ENCODE peak calls at places on chromosome 3, in ten cellular contexts. One of them, this sample, is unnamed.

GRCh38 chr3:136955813-136956212 is 2.0 kb upstream of the IL20RB start:
- DNase-seq in astrocyte of the cerebellum: peak
- DNase-seq in type B pancreatic cell: no peak
- DNase-seq in OCI-LY7: no peak
- DNase-seq in A549: peak
- DNase-seq in foreskin keratinocyte: no peak
- DNase-seq in astrocyte of the spinal cord: peak
- DNase-seq in cardiac fibroblast: peak
- DNase-seq in RWPE2: no peak
- DNase-seq in cardiac muscle cell: peak
- DNase-seq in this sample: no peak

GRCh38 chr3:72319202-72320095 is 528.8 kb downstream of the SHQ1 start:
- DNase-seq in astrocyte of the spinal cord: no peak
- DNase-seq in type B pancreatic cell: no peak
- DNase-seq in RWPE2: no peak
- DNase-seq in cardiac fibroblast: peak
- DNase-seq in OCI-LY7: no peak
- DNase-seq in astrocyte of the cerebellum: no peak
- DNase-seq in A549: no peak
- DNase-seq in cardiac muscle cell: no peak
- DNase-seq in foreskin keratinocyte: no peak
- DNase-seq in this sample: no peak

GRCh38 chr3:131561511-131561910 is 58.7 kb upstream of the MRPL3 start:
- DNase-seq in astrocyte of the spinal cord: peak
- DNase-seq in cardiac muscle cell: peak
- DNase-seq in OCI-LY7: no peak
- DNase-seq in foreskin keratinocyte: no peak
- DNase-seq in type B pancreatic cell: no peak
- DNase-seq in A549: no peak
- DNase-seq in astrocyte of the cerebellum: peak
- DNase-seq in RWPE2: no peak
- DNase-seq in cardiac fibroblast: peak
- DNase-seq in this sample: no peak

GRCh38 chr3:12170207-12170606 is 11.5 kb upstream of the TIMP4 start:
- DNase-seq in RWPE2: no peak
- DNase-seq in cardiac fibroblast: peak
- DNase-seq in cardiac muscle cell: peak
- DNase-seq in foreskin keratinocyte: no peak
- DNase-seq in type B pancreatic cell: no peak
- DNase-seq in astrocyte of the cerebellum: no peak
- DNase-seq in astrocyte of the spinal cord: peak
- DNase-seq in A549: no peak
- DNase-seq in OCI-LY7: no peak
- DNase-seq in this sample: no peak

GRCh38 chr3:16419640-16420039 is 93.9 kb downstream of the RFTN1 start:
- DNase-seq in type B pancreatic cell: no peak
- DNase-seq in cardiac muscle cell: peak
- DNase-seq in foreskin keratinocyte: no peak
- DNase-seq in A549: no peak
- DNase-seq in cardiac fibroblast: peak
- DNase-seq in RWPE2: no peak
- DNase-seq in astrocyte of the spinal cord: peak
- DNase-seq in OCI-LY7: no peak
- DNase-seq in astrocyte of the cerebellum: no peak
- DNase-seq in this sample: no peak

GRCh38 chr3:184687363-184688049 is 24.4 kb downstream of the MAGEF1 start:
- DNase-seq in cardiac fibroblast: no peak
- DNase-seq in cardiac muscle cell: no peak
- DNase-seq in type B pancreatic cell: no peak
- DNase-seq in RWPE2: no peak
- DNase-seq in astrocyte of the spinal cord: no peak
- DNase-seq in A549: no peak
- DNase-seq in foreskin keratinocyte: no peak
- DNase-seq in astrocyte of the cerebellum: no peak
- DNase-seq in OCI-LY7: no peak
- DNase-seq in this sample: no peak

GRCh38 chr3:63492464-63492863 is 160.0 kb upstream of the SNTN start:
- DNase-seq in cardiac muscle cell: no peak
- DNase-seq in A549: no peak
- DNase-seq in foreskin keratinocyte: no peak
- DNase-seq in cardiac fibroblast: no peak
- DNase-seq in RWPE2: no peak
- DNase-seq in astrocyte of the spinal cord: no peak
- DNase-seq in astrocyte of the cerebellum: no peak
- DNase-seq in type B pancreatic cell: no peak
- DNase-seq in OCI-LY7: no peak
- DNase-seq in this sample: no peak

GRCh38 chr3:196177967-196178366 is 33.2 kb downstream of the ZDHHC19 start:
- DNase-seq in type B pancreatic cell: no peak
- DNase-seq in OCI-LY7: no peak
- DNase-seq in cardiac fibroblast: no peak
- DNase-seq in cardiac muscle cell: no peak
- DNase-seq in astrocyte of the cerebellum: no peak
- DNase-seq in RWPE2: no peak
- DNase-seq in foreskin keratinocyte: no peak
- DNase-seq in astrocyte of the spinal cord: no peak
- DNase-seq in A549: no peak
- DNase-seq in this sample: no peak

GRCh38 chr3:29759443-29760033 is 478.7 kb downstream of the RBMS3 start:
- DNase-seq in RWPE2: no peak
- DNase-seq in astrocyte of the cerebellum: no peak
- DNase-seq in OCI-LY7: no peak
- DNase-seq in type B pancreatic cell: no peak
- DNase-seq in foreskin keratinocyte: no peak
- DNase-seq in astrocyte of the spinal cord: peak
- DNase-seq in cardiac muscle cell: peak
- DNase-seq in A549: no peak
- DNase-seq in cardiac fibroblast: peak
- DNase-seq in this sample: no peak

GRCh38 chr3:117145677-117146076 is 436.1 kb downstream of the TUSC7 start:
- DNase-seq in cardiac fibroblast: no peak
- DNase-seq in type B pancreatic cell: no peak
- DNase-seq in astrocyte of the spinal cord: no peak
- DNase-seq in OCI-LY7: no peak
- DNase-seq in RWPE2: no peak
- DNase-seq in A549: no peak
- DNase-seq in astrocyte of the cerebellum: no peak
- DNase-seq in cardiac muscle cell: no peak
- DNase-seq in foreskin keratinocyte: no peak
- DNase-seq in this sample: no peak

GRCh38 chr3:61646851-61647525 is 85.6 kb downstream of the PTPRG start:
- DNase-seq in cardiac muscle cell: peak
- DNase-seq in astrocyte of the spinal cord: no peak
- DNase-seq in OCI-LY7: no peak
- DNase-seq in type B pancreatic cell: no peak
- DNase-seq in cardiac fibroblast: peak
- DNase-seq in foreskin keratinocyte: no peak
- DNase-seq in RWPE2: no peak
- DNase-seq in astrocyte of the cerebellum: no peak
- DNase-seq in A549: no peak
- DNase-seq in this sample: no peak

GRCh38 chr3:75341324-75342067 is 322.6 kb upstream of the FRG2C start:
- DNase-seq in foreskin keratinocyte: no peak
- DNase-seq in cardiac fibroblast: no peak
- DNase-seq in astrocyte of the spinal cord: no peak
- DNase-seq in OCI-LY7: no peak
- DNase-seq in cardiac muscle cell: peak
- DNase-seq in RWPE2: no peak
- DNase-seq in A549: no peak
- DNase-seq in type B pancreatic cell: no peak
- DNase-seq in astrocyte of the cerebellum: no peak
- DNase-seq in this sample: no peak

GRCh38 chr3:133540896-133541674 is 32.4 kb upstream of the CDV3 start:
- DNase-seq in cardiac muscle cell: peak
- DNase-seq in astrocyte of the spinal cord: peak
- DNase-seq in cardiac fibroblast: peak
- DNase-seq in foreskin keratinocyte: peak
- DNase-seq in astrocyte of the cerebellum: no peak
- DNase-seq in RWPE2: no peak
- DNase-seq in A549: peak
- DNase-seq in type B pancreatic cell: no peak
- DNase-seq in OCI-LY7: no peak
- DNase-seq in this sample: no peak

DNA sequence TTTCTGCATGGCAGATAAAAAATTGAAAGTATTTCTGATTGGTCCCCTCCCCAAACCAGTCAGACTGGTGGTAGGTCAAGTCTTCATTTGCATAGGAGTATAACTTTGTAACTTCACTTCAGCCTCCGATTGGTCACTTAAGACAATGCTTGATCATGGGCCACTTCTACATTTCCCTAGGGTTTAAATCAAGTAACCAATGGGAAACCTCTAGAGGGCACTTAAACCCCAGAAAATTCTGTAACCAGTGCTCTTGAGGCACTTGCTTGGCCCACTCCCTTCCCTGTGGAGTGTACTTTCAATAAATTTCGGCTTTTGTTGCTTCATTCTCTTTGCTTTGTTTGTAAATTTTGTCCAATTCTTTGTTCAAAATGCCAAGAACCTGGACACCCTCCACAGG is 225.5 kb downstream of the ARPP21 start:
- DNase-seq in cardiac muscle cell: no peak
- DNase-seq in OCI-LY7: no peak
- DNase-seq in cardiac fibroblast: no peak
- DNase-seq in type B pancreatic cell: no peak
- DNase-seq in foreskin keratinocyte: no peak
- DNase-seq in astrocyte of the cerebellum: no peak
- DNase-seq in RWPE2: no peak
- DNase-seq in A549: no peak
- DNase-seq in astrocyte of the spinal cord: no peak
- DNase-seq in this sample: no peak
- TF ChIP-seq CTCF in cardiac muscle cell: no peak
- TF ChIP-seq CTCF in OCI-LY7: peak
- TF ChIP-seq CTCF in cardiac fibroblast: no peak
- TF ChIP-seq CTCF in type B pancreatic cell: no peak
- TF ChIP-seq CTCF in foreskin keratinocyte: no peak
- TF ChIP-seq CTCF in astrocyte of the cerebellum: no peak
- TF ChIP-seq CTCF in RWPE2: no peak
- TF ChIP-seq CTCF in A549: no peak
- TF ChIP-seq CTCF in astrocyte of the spinal cord: no peak
- TF ChIP-seq CTCF in this sample: no peak

GRCh38 chr3:86147119-86147518 is 843.8 kb downstream of the VGLL3 start:
- DNase-seq in foreskin keratinocyte: no peak
- DNase-seq in type B pancreatic cell: no peak
- DNase-seq in astrocyte of the spinal cord: no peak
- DNase-seq in A549: no peak
- DNase-seq in cardiac fibroblast: no peak
- DNase-seq in RWPE2: no peak
- DNase-seq in astrocyte of the cerebellum: no peak
- DNase-seq in cardiac muscle cell: no peak
- DNase-seq in OCI-LY7: no peak
- DNase-seq in this sample: no peak
- TF ChIP-seq CTCF in foreskin keratinocyte: no peak
- TF ChIP-seq CTCF in type B pancreatic cell: peak
- TF ChIP-seq CTCF in astrocyte of the spinal cord: no peak
- TF ChIP-seq CTCF in A549: no peak
- TF ChIP-seq CTCF in cardiac fibroblast: no peak
- TF ChIP-seq CTCF in RWPE2: peak
- TF ChIP-seq CTCF in astrocyte of the cerebellum: no peak
- TF ChIP-seq CTCF in cardiac muscle cell: no peak
- TF ChIP-seq CTCF in OCI-LY7: no peak
- TF ChIP-seq CTCF in this sample: no peak

GRCh38 chr3:172021165-172021564 is 18.2 kb upstream of the FNDC3B start:
- DNase-seq in cardiac muscle cell: no peak
- DNase-seq in cardiac fibroblast: no peak
- DNase-seq in astrocyte of the spinal cord: no peak
- DNase-seq in foreskin keratinocyte: no peak
- DNase-seq in RWPE2: no peak
- DNase-seq in astrocyte of the cerebellum: no peak
- DNase-seq in A549: no peak
- DNase-seq in type B pancreatic cell: no peak
- DNase-seq in OCI-LY7: no peak
- DNase-seq in this sample: no peak
- TF ChIP-seq CTCF in cardiac muscle cell: no peak
- TF ChIP-seq CTCF in cardiac fibroblast: no peak
- TF ChIP-seq CTCF in astrocyte of the spinal cord: no peak
- TF ChIP-seq CTCF in foreskin keratinocyte: no peak
- TF ChIP-seq CTCF in RWPE2: no peak
- TF ChIP-seq CTCF in astrocyte of the cerebellum: no peak
- TF ChIP-seq CTCF in A549: no peak
- TF ChIP-seq CTCF in type B pancreatic cell: no peak
- TF ChIP-seq CTCF in OCI-LY7: no peak
- TF ChIP-seq CTCF in this sample: no peak

GRCh38 chr3:37923576-37923926 is 61.9 kb downstream of the CTDSPL start:
- DNase-seq in astrocyte of the spinal cord: no peak
- DNase-seq in RWPE2: no peak
- DNase-seq in foreskin keratinocyte: no peak
- DNase-seq in cardiac muscle cell: no peak
- DNase-seq in A549: no peak
- DNase-seq in astrocyte of the cerebellum: no peak
- DNase-seq in OCI-LY7: no peak
- DNase-seq in type B pancreatic cell: no peak
- DNase-seq in cardiac fibroblast: no peak
- DNase-seq in this sample: no peak

GRCh38 chr3:37922721-37923575 is 61.3 kb downstream of the CTDSPL start:
- DNase-seq in cardiac fibroblast: peak
- DNase-seq in RWPE2: no peak
- DNase-seq in OCI-LY7: no peak
- DNase-seq in astrocyte of the spinal cord: peak
- DNase-seq in type B pancreatic cell: no peak
- DNase-seq in astrocyte of the cerebellum: no peak
- DNase-seq in cardiac muscle cell: peak
- DNase-seq in foreskin keratinocyte: no peak
- DNase-seq in A549: no peak
- DNase-seq in this sample: no peak

GRCh38 chr3:37921025-37921424 is 59.3 kb downstream of the CTDSPL start:
- DNase-seq in astrocyte of the cerebellum: no peak
- DNase-seq in OCI-LY7: no peak
- DNase-seq in A549: no peak
- DNase-seq in RWPE2: no peak
- DNase-seq in astrocyte of the spinal cord: no peak
- DNase-seq in cardiac muscle cell: no peak
- DNase-seq in cardiac fibroblast: no peak
- DNase-seq in type B pancreatic cell: no peak
- DNase-seq in foreskin keratinocyte: no peak
- DNase-seq in this sample: no peak

GRCh38 chr3:37918627-37919026 is 56.9 kb downstream of the CTDSPL start:
- DNase-seq in OCI-LY7: no peak
- DNase-seq in foreskin keratinocyte: no peak
- DNase-seq in cardiac fibroblast: no peak
- DNase-seq in cardiac muscle cell: no peak
- DNase-seq in A549: no peak
- DNase-seq in RWPE2: no peak
- DNase-seq in type B pancreatic cell: no peak
- DNase-seq in astrocyte of the cerebellum: no peak
- DNase-seq in astrocyte of the spinal cord: no peak
- DNase-seq in this sample: no peak

GRCh38 chr3:37920156-37920686 is 58.5 kb downstream of the CTDSPL start:
- DNase-seq in astrocyte of the cerebellum: no peak
- DNase-seq in cardiac fibroblast: no peak
- DNase-seq in cardiac muscle cell: no peak
- DNase-seq in A549: no peak
- DNase-seq in foreskin keratinocyte: no peak
- DNase-seq in astrocyte of the spinal cord: no peak
- DNase-seq in RWPE2: no peak
- DNase-seq in OCI-LY7: no peak
- DNase-seq in type B pancreatic cell: no peak
- DNase-seq in this sample: no peak
- TF ChIP-seq CTCF in astrocyte of the cerebellum: no peak
- TF ChIP-seq CTCF in cardiac fibroblast: no peak
- TF ChIP-seq CTCF in cardiac muscle cell: no peak
- TF ChIP-seq CTCF in A549: no peak
- TF ChIP-seq CTCF in foreskin keratinocyte: no peak
- TF ChIP-seq CTCF in astrocyte of the spinal cord: no peak
- TF ChIP-seq CTCF in RWPE2: no peak
- TF ChIP-seq CTCF in OCI-LY7: no peak
- TF ChIP-seq CTCF in type B pancreatic cell: no peak
- TF ChIP-seq CTCF in this sample: no peak

GRCh38 chr3:121662742-121663141 is 2.0 kb upstream of the HCLS1 start:
- DNase-seq in type B pancreatic cell: no peak
- DNase-seq in foreskin keratinocyte: no peak
- DNase-seq in RWPE2: no peak
- DNase-seq in astrocyte of the cerebellum: no peak
- DNase-seq in astrocyte of the spinal cord: no peak
- DNase-seq in cardiac muscle cell: no peak
- DNase-seq in cardiac fibroblast: no peak
- DNase-seq in OCI-LY7: no peak
- DNase-seq in A549: no peak
- DNase-seq in this sample: no peak
- TF ChIP-seq CTCF in type B pancreatic cell: no peak
- TF ChIP-seq CTCF in foreskin keratinocyte: no peak
- TF ChIP-seq CTCF in RWPE2: no peak
- TF ChIP-seq CTCF in astrocyte of the cerebellum: no peak
- TF ChIP-seq CTCF in astrocyte of the spinal cord: no peak
- TF ChIP-seq CTCF in cardiac muscle cell: no peak
- TF ChIP-seq CTCF in cardiac fibroblast: no peak
- TF ChIP-seq CTCF in OCI-LY7: no peak
- TF ChIP-seq CTCF in A549: no peak
- TF ChIP-seq CTCF in this sample: no peak

This sample was measured in osteocyte.